ENCODE peak calls at places on chromosomes 2 and 18, in six cellular contexts. One of them, this sample, is unnamed.

GRCh38 chr18:46283895-46284295 is 179.7 kb downstream of the HAUS1 start:
- DNase-seq in stomach: no peak
- DNase-seq in heart left ventricle: no peak
- DNase-seq in sigmoid colon: no peak
- DNase-seq in adrenal gland: no peak
- DNase-seq in A549: no peak
- DNase-seq in this sample: no peak

GRCh38 chr2:35428548-35428947 is 927.0 kb upstream of the CRIM1 start:
- DNase-seq in stomach: peak
- DNase-seq in heart left ventricle: no peak
- DNase-seq in sigmoid colon: no peak
- DNase-seq in adrenal gland: peak
- DNase-seq in A549: peak
- DNase-seq in this sample: peak

GRCh38 chr2:190482441-190482840 is 52.1 kb downstream of the NEMP2 start:
- DNase-seq in stomach: no peak
- DNase-seq in heart left ventricle: no peak
- DNase-seq in sigmoid colon: no peak
- DNase-seq in adrenal gland: no peak
- DNase-seq in A549: no peak
- DNase-seq in this sample: no peak

GRCh38 chr2:213188971-213189899 is 37.8 kb upstream of the IKZF2 start:
- DNase-seq in stomach: no peak
- DNase-seq in heart left ventricle: no peak
- DNase-seq in sigmoid colon: no peak
- DNase-seq in adrenal gland: no peak
- DNase-seq in A549: no peak
- DNase-seq in this sample: no peak

GRCh38 chr2:152647417-152648010 is 69.7 kb downstream of the PRPF40A start:
- DNase-seq in stomach: peak
- DNase-seq in heart left ventricle: peak
- DNase-seq in sigmoid colon: peak
- DNase-seq in adrenal gland: peak
- DNase-seq in A549: no peak
- DNase-seq in this sample: no peak

GRCh38 chr2:207660994-207661393 is 35.8 kb upstream of the METTL21A start:
- DNase-seq in stomach: no peak
- DNase-seq in heart left ventricle: no peak
- DNase-seq in sigmoid colon: no peak
- DNase-seq in adrenal gland: no peak
- DNase-seq in A549: no peak
- DNase-seq in this sample: no peak

GRCh38 chr2:317501-318424 is 29.9 kb upstream of the ALKAL2 start:
- DNase-seq in stomach: no peak
- DNase-seq in heart left ventricle: no peak
- DNase-seq in sigmoid colon: no peak
- DNase-seq in adrenal gland: no peak
- DNase-seq in A549: no peak
- DNase-seq in this sample: peak

GRCh38 chr2:231050018-231050901 is 6.4 kb upstream of the PSMD1 start:
- DNase-seq in stomach: peak
- DNase-seq in heart left ventricle: no peak
- DNase-seq in sigmoid colon: no peak
- DNase-seq in adrenal gland: peak
- DNase-seq in A549: peak
- DNase-seq in this sample: no peak

GRCh38 chr18:23964282-23965238 is 50.0 kb upstream of the TTC39C start:
- DNase-seq in stomach: no peak
- DNase-seq in heart left ventricle: no peak
- DNase-seq in sigmoid colon: no peak
- DNase-seq in adrenal gland: no peak
- DNase-seq in A549: peak
- DNase-seq in this sample: no peak

DNA sequence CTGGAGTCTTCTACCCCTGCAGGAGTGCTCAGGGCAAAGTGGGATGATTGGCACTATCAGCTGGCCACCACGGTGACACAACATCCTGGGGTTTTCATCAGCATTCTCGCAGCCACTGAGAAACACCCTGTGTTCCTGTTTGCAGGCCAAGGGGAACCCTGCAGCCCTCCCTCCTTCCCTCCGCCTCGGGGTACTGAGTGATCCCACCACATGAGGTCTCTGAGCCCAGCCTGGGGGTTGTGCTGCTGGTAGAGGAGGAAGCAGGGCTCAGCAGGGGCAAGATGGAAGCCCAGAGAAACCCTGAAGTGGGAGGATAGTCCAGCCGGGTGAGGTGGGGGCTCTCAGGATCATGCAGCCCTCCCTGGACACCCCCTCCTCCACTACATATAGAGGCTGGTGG is at the start of gene OXER1:
- DNase-seq in stomach: no peak
- DNase-seq in heart left ventricle: no peak
- DNase-seq in sigmoid colon: peak
- DNase-seq in adrenal gland: no peak
- DNase-seq in A549: no peak
- DNase-seq in this sample: no peak
- TF ChIP-seq POLR2A in stomach: no peak
- TF ChIP-seq POLR2A in heart left ventricle: no peak
- TF ChIP-seq POLR2A in sigmoid colon: no peak
- TF ChIP-seq POLR2A in adrenal gland: no peak
- TF ChIP-seq POLR2A in A549: no peak
- TF ChIP-seq POLR2A in this sample: no peak

GRCh38 chr2:218320704-218321336 is 28.5 kb upstream of the TMBIM1 start:
- DNase-seq in stomach: no peak
- DNase-seq in heart left ventricle: no peak
- DNase-seq in sigmoid colon: no peak
- DNase-seq in adrenal gland: no peak
- DNase-seq in A549: no peak
- DNase-seq in this sample: no peak

GRCh38 chr2:218319813-218320360 is 27.6 kb upstream of the TMBIM1 start:
- DNase-seq in stomach: no peak
- DNase-seq in heart left ventricle: no peak
- DNase-seq in sigmoid colon: no peak
- DNase-seq in adrenal gland: no peak
- DNase-seq in A549: no peak
- DNase-seq in this sample: no peak

GRCh38 chr2:218318241-218318640 is 25.9 kb upstream of the TMBIM1 start:
- DNase-seq in stomach: no peak
- DNase-seq in heart left ventricle: no peak
- DNase-seq in sigmoid colon: no peak
- DNase-seq in adrenal gland: no peak
- DNase-seq in A549: no peak
- DNase-seq in this sample: no peak

GRCh38 chr2:218317832-218318231 is 25.5 kb upstream of the TMBIM1 start:
- DNase-seq in stomach: no peak
- DNase-seq in heart left ventricle: no peak
- DNase-seq in sigmoid colon: no peak
- DNase-seq in adrenal gland: no peak
- DNase-seq in A549: no peak
- DNase-seq in this sample: no peak

GRCh38 chr2:218317232-218317630 is 24.9 kb upstream of the TMBIM1 start:
- DNase-seq in stomach: no peak
- DNase-seq in heart left ventricle: no peak
- DNase-seq in sigmoid colon: no peak
- DNase-seq in adrenal gland: no peak
- DNase-seq in A549: no peak
- DNase-seq in this sample: no peak
- TF ChIP-seq POLR2A in stomach: no peak
- TF ChIP-seq POLR2A in heart left ventricle: no peak
- TF ChIP-seq POLR2A in sigmoid colon: no peak
- TF ChIP-seq POLR2A in adrenal gland: no peak
- TF ChIP-seq POLR2A in A549: no peak
- TF ChIP-seq POLR2A in this sample: no peak

GRCh38 chr2:55901322-55901721 is 22.3 kb downstream of the EFEMP1 start:
- DNase-seq in stomach: no peak
- DNase-seq in heart left ventricle: no peak
- DNase-seq in sigmoid colon: no peak
- DNase-seq in adrenal gland: no peak
- DNase-seq in A549: peak
- DNase-seq in this sample: no peak
- TF ChIP-seq POLR2A in stomach: no peak
- TF ChIP-seq POLR2A in heart left ventricle: no peak
- TF ChIP-seq POLR2A in sigmoid colon: no peak
- TF ChIP-seq POLR2A in adrenal gland: no peak
- TF ChIP-seq POLR2A in A549: no peak
- TF ChIP-seq POLR2A in this sample: no peak

DNA sequence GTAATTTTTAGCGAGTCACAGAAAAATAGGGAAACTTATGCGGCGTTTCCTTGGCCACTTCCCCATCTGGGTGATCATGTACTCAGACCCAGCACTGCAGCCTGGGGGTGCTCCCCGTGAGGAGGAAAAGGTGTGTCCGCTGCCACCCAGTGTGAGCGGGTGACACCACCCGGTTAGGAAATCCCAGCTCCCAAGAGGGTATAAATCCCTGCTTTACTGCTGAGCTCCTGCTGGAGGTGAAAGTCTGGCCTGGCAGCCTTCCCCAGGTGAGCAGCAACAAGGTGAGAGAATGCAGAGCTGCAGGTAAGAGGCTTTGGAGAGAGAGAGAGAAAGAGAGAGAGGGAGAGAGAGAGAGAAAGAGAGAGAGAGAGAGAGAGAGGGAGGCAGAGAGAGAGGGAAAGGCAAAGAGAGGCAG is at the start of gene IL1R2:
- DNase-seq in stomach: peak
- DNase-seq in heart left ventricle: no peak
- DNase-seq in sigmoid colon: no peak
- DNase-seq in adrenal gland: peak
- DNase-seq in A549: no peak
- DNase-seq in this sample: no peak
- TF ChIP-seq POLR2A in stomach: no peak
- TF ChIP-seq POLR2A in heart left ventricle: no peak
- TF ChIP-seq POLR2A in sigmoid colon: peak
- TF ChIP-seq POLR2A in adrenal gland: no peak
- TF ChIP-seq POLR2A in A549: no peak
- TF ChIP-seq POLR2A in this sample: no peak

GRCh38 chr18:3623769-3624545 is 174.0 kb downstream of the TGIF1 start:
- DNase-seq in stomach: peak
- DNase-seq in heart left ventricle: peak
- DNase-seq in sigmoid colon: peak
- DNase-seq in adrenal gland: peak
- DNase-seq in A549: peak
- DNase-seq in this sample: peak
- TF ChIP-seq POLR2A in stomach: no peak
- TF ChIP-seq POLR2A in heart left ventricle: no peak
- TF ChIP-seq POLR2A in sigmoid colon: peak
- TF ChIP-seq POLR2A in adrenal gland: peak
- TF ChIP-seq POLR2A in A549: peak
- TF ChIP-seq POLR2A in this sample: peak

GRCh38 chr2:113964436-113964835 is 74.5 kb downstream of the ACTR3 start:
- DNase-seq in stomach: no peak
- DNase-seq in heart left ventricle: no peak
- DNase-seq in sigmoid colon: no peak
- DNase-seq in adrenal gland: no peak
- DNase-seq in A549: no peak
- DNase-seq in this sample: no peak

GRCh38 chr2:113963965-113964364 is 74.1 kb downstream of the ACTR3 start:
- DNase-seq in stomach: no peak
- DNase-seq in heart left ventricle: no peak
- DNase-seq in sigmoid colon: no peak
- DNase-seq in adrenal gland: no peak
- DNase-seq in A549: no peak
- DNase-seq in this sample: no peak

GRCh38 chr2:113965644-113966043 is 75.8 kb downstream of the ACTR3 start:
- DNase-seq in stomach: no peak
- DNase-seq in heart left ventricle: no peak
- DNase-seq in sigmoid colon: no peak
- DNase-seq in adrenal gland: no peak
- DNase-seq in A549: peak
- DNase-seq in this sample: no peak

GRCh38 chr2:113966171-113966570 is 76.3 kb downstream of the ACTR3 start:
- DNase-seq in stomach: no peak
- DNase-seq in heart left ventricle: no peak
- DNase-seq in sigmoid colon: no peak
- DNase-seq in adrenal gland: no peak
- DNase-seq in A549: no peak
- DNase-seq in this sample: no peak

DNA sequence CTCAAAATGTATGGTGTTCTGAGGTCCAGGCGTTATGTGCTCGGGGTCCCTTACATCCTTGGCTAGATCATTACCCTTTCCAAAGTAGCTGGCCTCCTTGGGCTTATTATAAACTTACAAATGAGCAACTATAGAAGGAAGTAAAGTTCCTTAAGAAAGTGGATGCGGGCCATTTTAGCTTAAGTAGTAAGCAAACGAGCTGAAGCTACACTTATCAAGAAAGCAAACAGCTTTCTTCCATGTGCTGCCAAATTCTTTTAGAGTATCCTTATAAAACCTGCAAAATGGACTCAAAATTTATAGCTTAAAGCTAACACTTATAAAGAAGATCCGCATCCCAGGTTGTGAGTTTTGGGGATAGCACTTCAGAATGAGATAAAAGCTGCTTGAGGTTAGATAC is 75.3 kb downstream of the ACTR3 start:
- DNase-seq in stomach: no peak
- DNase-seq in heart left ventricle: no peak
- DNase-seq in sigmoid colon: no peak
- DNase-seq in adrenal gland: no peak
- DNase-seq in A549: no peak
- DNase-seq in this sample: no peak
- TF ChIP-seq POLR2A in stomach: no peak
- TF ChIP-seq POLR2A in heart left ventricle: no peak
- TF ChIP-seq POLR2A in sigmoid colon: no peak
- TF ChIP-seq POLR2A in adrenal gland: no peak
- TF ChIP-seq POLR2A in A549: no peak
- TF ChIP-seq POLR2A in this sample: no peak

GRCh38 chr2:70301344-70302194 is at the start of gene FAM136A:
- DNase-seq in stomach: peak
- DNase-seq in heart left ventricle: peak
- DNase-seq in sigmoid colon: peak
- DNase-seq in adrenal gland: peak
- DNase-seq in A549: peak
- DNase-seq in this sample: peak
- TF ChIP-seq POLR2A in stomach: no peak
- TF ChIP-seq POLR2A in heart left ventricle: no peak
- TF ChIP-seq POLR2A in sigmoid colon: no peak
- TF ChIP-seq POLR2A in adrenal gland: peak
- TF ChIP-seq POLR2A in A549: peak
- TF ChIP-seq POLR2A in this sample: peak

GRCh38 chr18:54780970-54781369 is 47.3 kb upstream of the RAB27B start:
- DNase-seq in stomach: peak
- DNase-seq in heart left ventricle: no peak
- DNase-seq in sigmoid colon: no peak
- DNase-seq in adrenal gland: no peak
- DNase-seq in A549: no peak
- DNase-seq in this sample: no peak
- TF ChIP-seq POLR2A in stomach: no peak
- TF ChIP-seq POLR2A in heart left ventricle: no peak
- TF ChIP-seq POLR2A in sigmoid colon: no peak
- TF ChIP-seq POLR2A in adrenal gland: no peak
- TF ChIP-seq POLR2A in A549: no peak
- TF ChIP-seq POLR2A in this sample: no peak

This sample was measured in H54.